ENCODE peak calls at places on chromosomes 6 and 20, in six cellular contexts. M is left lung; P is stomach; N is activated naive CD4-positive, alpha-beta T cell treated with anti-CD3 and anti-CD28 coated beads, Interleukin-2, amount 10 ng/mL, durations not matched to agents 7 days and 5 days; R is kidney epithelial cell; H is lower lobe of right lung. X is an unnamed sample.

GRCh38 chr20:53064935-53065334 is 92.8 kb downstream of the TSHZ2 start:
- DNase-seq in M (no peak), P (no peak), H (no peak), N (no peak), R (no peak), X (peak; percentile 42)

GRCh38 chr6:44151348-44152108 is 7.1 kb upstream of the CAPN11 start:
- DNase-seq in M (peak; percentile 75), R (no peak), N (peak; percentile 85), P (peak; percentile 86), H (peak; percentile 87), X (peak; percentile 92)

GRCh38 chr6:84525907-84526306 is 238.5 kb downstream of the TBX18 start:
- DNase-seq in H (no peak), R (no peak), P (no peak), N (no peak), M (no peak), X (no peak)

GRCh38 chr6:15082708-15083107 is 163.2 kb upstream of the JARID2 start:
- DNase-seq in R (no peak), M (no peak), N (no peak), P (no peak), H (no peak), X (no peak)

GRCh38 chr20:24782221-24782620 is 166.8 kb upstream of the CST7 start:
- DNase-seq in R (no peak), H (peak; percentile 21), M (peak; percentile 17), N (no peak), P (no peak), X (no peak)

GRCh38 chr6:42136508-42137191 is 5.8 kb downstream of the C6orf132 start:
- DNase-seq in N (no peak), R (no peak), P (peak; percentile 28), H (no peak), M (no peak), X (peak; percentile 83)

GRCh38 chr6:42722497-42722896 is at the start of gene PRPH2:
- DNase-seq in M (no peak), R (no peak), P (no peak), N (no peak), H (no peak), X (peak; percentile 68)

GRCh38 chr6:34610819-34611477 is 54.8 kb upstream of the SPDEF start:
- DNase-seq in M (no peak), H (no peak), R (no peak), P (peak; percentile 32), N (no peak), X (no peak)

GRCh38 chr6:125867483-125867935 is 76.7 kb downstream of the NCOA7 start:
- DNase-seq in P (no peak), M (peak; percentile 43), R (peak; percentile 76), N (no peak), H (peak; percentile 69), X (no peak)

GRCh38 chr6:116012966-116013365 is 47.7 kb downstream of the FRK start:
- DNase-seq in R (no peak), N (no peak), P (no peak), H (no peak), M (no peak), X (no peak)

GRCh38 chr20:50296450-50297375 is 106.1 kb downstream of the CEBPB start:
- DNase-seq in M (no peak), R (no peak), N (no peak), P (no peak), H (no peak), X (no peak)

GRCh38 chr6:81950877-81951276 is 198.4 kb upstream of the TENT5A start:
- DNase-seq in R (no peak), N (no peak), M (no peak), P (no peak), H (no peak), X (no peak)

GRCh38 chr20:4633780-4634179 is 87.9 kb upstream of the PRND start:
- DNase-seq in H (no peak), P (no peak), N (no peak), R (peak; percentile 12), M (no peak), X (no peak)

GRCh38 chr20:3134151-3134550 is 25.5 kb downstream of the FASTKD5 start:
- DNase-seq in P (no peak), N (no peak), H (no peak), M (no peak), R (no peak), X (no peak)

GRCh38 chr6:21598662-21599061 is 5.1 kb downstream of the SOX4 start:
- DNase-seq in N (no peak), R (no peak), P (no peak), M (no peak), H (no peak), X (no peak)

GRCh38 chr20:50513169-50514034 is 3.2 kb downstream of the PTPN1 start:
- DNase-seq in R (no peak), H (no peak), P (no peak), N (no peak), M (no peak), X (no peak)

GRCh38 chr20:37904845-37905244 is 1.9 kb downstream of the VSTM2L start:
- DNase-seq in M (no peak), N (no peak), R (no peak), P (no peak), H (no peak), X (no peak)

GRCh38 chr6:45678063-45678620 is 300.4 kb upstream of the SUPT3H start:
- DNase-seq in R (no peak), N (no peak), M (no peak), P (no peak), H (no peak), X (no peak)